ENCODE peak calls at places on chromosomes 3 and 15, in ten cellular contexts. I, V, P, X, R, M, W, K, O and Q are unnamed samples.

GRCh38 chr15:41495736-41496599 is 2.3 kb downstream of the ITPKA start:
- DNase-seq in I (no peak), V (peak), P (no peak), X (no peak), R (no peak), M (no peak), W (peak), K (no peak), O (no peak), Q (peak)

GRCh38 chr15:79406191-79406590 is 25.9 kb upstream of the MINAR1 start:
- DNase-seq in I (no peak), V (no peak), P (no peak), X (no peak), R (no peak), M (no peak), W (no peak), K (no peak), O (no peak), Q (no peak)

GRCh38 chr3:137121704-137122314 is 164.0 kb downstream of the IL20RB start:
- DNase-seq in I (peak), V (peak), P (peak), X (peak), R (peak), M (peak), W (peak), K (no peak), O (no peak), Q (no peak)

GRCh38 chr3:117217837-117218236 is 508.3 kb downstream of the TUSC7 start:
- DNase-seq in I (no peak), V (no peak), P (no peak), X (no peak), R (no peak), M (no peak), W (peak), K (no peak), O (no peak), Q (no peak)

GRCh38 chr3:136617123-136617700 is 135.0 kb downstream of the STAG1 start:
- DNase-seq in I (no peak), V (peak), P (no peak), X (no peak), R (peak), M (no peak), W (no peak), K (no peak), O (no peak), Q (no peak)

GRCh38 chr3:138186803-138187295 is 252 bp upstream of the ARMC8 start:
- DNase-seq in I (peak), V (peak), P (no peak), X (peak), R (peak), M (peak), W (peak), K (peak), O (peak), Q (no peak)

GRCh38 chr3:83393276-83393675 is 1565.5 kb upstream of the CADM2 start:
- DNase-seq in I (no peak), V (peak), P (no peak), X (no peak), R (no peak), M (no peak), W (no peak), K (no peak), O (no peak), Q (no peak)

GRCh38 chr3:124059580-124059979 is 67.7 kb upstream of the ROPN1 start:
- DNase-seq in I (no peak), V (no peak), P (no peak), X (no peak), R (no peak), M (no peak), W (no peak), K (no peak), O (no peak), Q (peak)

GRCh38 chr15:37137221-37137620 is 36.9 kb upstream of the MEIS2 start:
- DNase-seq in I (no peak), V (no peak), P (no peak), X (no peak), R (no peak), M (no peak), W (no peak), K (no peak), O (no peak), Q (no peak)

GRCh38 chr15:32657198-32657886 is 15.8 kb downstream of the SCG5 start:
- DNase-seq in I (no peak), V (no peak), P (peak), X (no peak), R (no peak), M (no peak), W (no peak), K (no peak), O (no peak), Q (peak)

GRCh38 chr3:52444860-52445793 is at the start of gene SEMA3G:
- DNase-seq in I (peak), V (peak), P (peak), X (peak), R (peak), M (peak), W (peak), K (peak), O (no peak), Q (peak)
- TF ChIP-seq CTCF in I (peak), V (peak), P (peak), X (peak), R (no peak), M (peak), W (peak), K (peak), O (peak), Q (peak)

DNA sequence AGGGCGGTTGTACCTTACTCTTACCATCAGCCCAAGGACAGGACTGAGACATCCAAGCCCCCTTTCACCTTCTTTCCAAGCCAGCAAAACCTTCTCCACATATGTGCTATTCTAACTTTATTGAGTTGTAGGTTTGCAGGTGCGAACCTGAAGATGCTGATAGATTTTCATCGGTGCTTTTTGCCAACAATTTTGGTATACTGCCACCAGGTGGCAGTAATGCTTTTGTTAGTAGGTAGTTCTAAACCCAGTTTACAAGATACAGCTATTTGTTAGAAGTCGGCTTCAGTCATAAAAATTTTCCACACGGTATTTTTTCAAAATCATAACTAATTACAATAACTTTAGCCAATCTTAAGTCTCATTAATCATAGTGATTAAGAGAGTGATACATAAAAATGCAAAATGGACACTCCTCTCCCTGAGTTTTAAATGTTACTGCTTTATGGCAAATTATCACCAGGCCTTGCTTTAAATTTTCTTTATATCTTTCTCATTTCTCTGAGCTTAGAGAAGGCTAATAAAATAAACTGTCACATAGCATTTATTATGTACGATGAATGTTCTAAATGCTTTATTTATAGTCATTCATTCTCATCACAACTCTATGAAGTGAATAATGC is 636 bp downstream of the TBC1D21 start:
- DNase-seq in I (peak), V (peak), P (peak), X (peak), R (peak), M (no peak), W (peak), K (no peak), O (no peak), Q (no peak)
- TF ChIP-seq CTCF in I (peak), V (peak), P (peak), X (peak), R (peak), M (peak), W (peak), K (peak), O (peak), Q (peak)

GRCh38 chr15:77630956-77631789 is 1.5 kb downstream of the LINGO1 start:
- DNase-seq in I (peak), V (no peak), P (no peak), X (peak), R (peak), M (no peak), W (peak), K (no peak), O (no peak), Q (peak)
- TF ChIP-seq CTCF in I (peak), V (peak), P (peak), X (no peak), R (peak), M (peak), W (peak), K (peak), O (peak), Q (no peak)

GRCh38 chr3:159158213-159158612 is 356.4 kb downstream of the MFSD1 start:
- DNase-seq in I (peak), V (no peak), P (no peak), X (peak), R (no peak), M (no peak), W (peak), K (no peak), O (no peak), Q (no peak)
- TF ChIP-seq CTCF in I (peak), V (no peak), P (no peak), X (no peak), R (no peak), M (no peak), W (peak), K (no peak), O (no peak), Q (peak)

GRCh38 chr15:85414495-85414894 is 34.1 kb downstream of the AKAP13 start:
- DNase-seq in I (peak), V (no peak), P (peak), X (no peak), R (peak), M (no peak), W (no peak), K (no peak), O (no peak), Q (peak)
- TF ChIP-seq CTCF in I (no peak), V (peak), P (peak), X (no peak), R (peak), M (no peak), W (no peak), K (peak), O (peak), Q (peak)